ENCODE peak calls at places on chromosome 15, in four cellular contexts. C, P, D and O are unnamed samples.

GRCh38 chr15:90187257-90187868 is 13.8 kb upstream of the SEMA4B start:
- DNase-seq in C (no peak), P (no peak), D (no peak), O (no peak)

GRCh38 chr15:70584441-70584837 is 178.9 kb downstream of the UACA start:
- DNase-seq in C (no peak), P (no peak), D (no peak), O (no peak)

GRCh38 chr15:89057506-89058133 is 30.6 kb upstream of the ABHD2 start:
- DNase-seq in C (peak; percentile 60), P (peak; percentile 93), D (peak; percentile 95), O (peak; percentile 88)

GRCh38 chr15:71730277-71731144 is 79.8 kb upstream of the NR2E3 start:
- DNase-seq in C (no peak), P (peak; percentile 63), D (peak; percentile 40), O (peak; percentile 71)

GRCh38 chr15:91133511-91133910 is 33.5 kb downstream of the SV2B start:
- DNase-seq in C (no peak), P (no peak), D (peak; percentile 34), O (no peak)

GRCh38 chr15:54007256-54007655 is 29.0 kb downstream of the UNC13C start:
- DNase-seq in C (no peak), P (no peak), D (no peak), O (no peak)

GRCh38 chr15:66293419-66294156 is at the start of gene DIS3L:
- DNase-seq in C (no peak), P (peak; percentile 89), D (peak; percentile 62), O (peak; percentile 91)

GRCh38 chr15:30671309-30671708 is 45.4 kb downstream of the ARHGAP11B start:
- DNase-seq in C (no peak), P (no peak), D (no peak), O (no peak)

DNA sequence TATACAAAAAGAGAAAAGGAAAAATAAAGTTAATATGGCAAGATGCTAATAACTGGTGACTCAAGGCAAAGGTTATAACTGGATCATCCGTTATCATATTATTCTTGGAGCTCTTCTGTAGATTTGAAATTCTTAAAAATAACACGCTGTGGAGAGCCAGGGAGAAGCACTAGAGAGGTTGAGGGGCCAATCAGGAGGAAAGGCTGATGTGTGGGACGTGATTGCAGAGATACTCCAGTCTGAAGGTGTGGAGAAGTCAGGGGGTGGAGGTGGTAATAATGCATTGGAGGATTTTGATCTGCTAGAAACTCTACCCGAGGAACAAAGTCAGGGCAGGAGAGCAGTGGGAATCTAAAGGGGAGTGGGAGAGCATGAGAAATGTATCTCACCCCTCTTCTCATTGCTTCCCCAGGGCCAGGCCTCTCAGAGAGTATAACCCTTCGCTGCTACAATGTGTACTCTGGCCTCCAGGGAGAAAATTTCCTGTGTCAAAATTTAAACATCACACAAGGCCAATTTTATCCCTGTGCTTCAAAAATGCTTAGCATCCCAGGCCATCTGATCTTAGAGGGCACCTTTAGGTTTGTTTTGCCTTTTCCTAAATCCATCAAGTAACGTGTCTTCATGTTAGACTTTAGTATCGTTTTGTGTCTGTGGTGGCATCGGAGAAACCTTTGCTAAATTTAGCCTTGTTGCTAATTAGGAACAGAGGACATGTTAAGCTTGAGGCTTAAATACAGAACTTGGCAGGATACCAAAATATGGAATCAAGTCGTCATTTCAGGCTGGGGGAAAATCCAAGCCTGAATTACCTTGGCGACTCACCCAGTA is 211.4 kb upstream of the SEMA6D start:
- DNase-seq in C (no peak), P (no peak), D (no peak), O (peak; percentile 25)
- TF ChIP-seq TEAD4 in C (no peak), P (no peak), D (no peak), O (no peak)

GRCh38 chr15:29034151-29034550 is 148.4 kb downstream of the APBA2 start:
- DNase-seq in C (no peak), P (no peak), D (no peak), O (no peak)
- TF ChIP-seq TEAD4 in C (no peak), P (no peak), D (no peak), O (no peak)

DNA sequence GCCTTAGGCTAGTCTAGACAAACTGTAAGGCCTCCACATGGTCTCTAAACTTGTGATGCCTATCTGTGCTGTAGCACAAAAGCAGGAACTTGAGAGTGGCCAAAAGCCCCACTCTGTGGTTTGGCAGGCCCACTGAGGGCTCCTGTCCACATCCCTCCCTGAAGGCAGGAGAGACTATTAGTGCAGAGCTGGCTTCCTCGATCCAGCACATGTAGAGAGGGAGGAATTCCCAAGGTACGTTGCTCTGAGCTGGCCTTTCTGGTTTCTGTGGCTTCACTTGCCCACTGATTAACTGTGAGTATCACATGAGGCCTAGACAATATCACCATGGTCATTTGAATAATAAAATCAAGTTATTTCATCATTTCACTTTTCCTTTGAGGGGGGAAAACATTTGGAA is 90.6 kb downstream of the POLR2M start:
- DNase-seq in C (no peak), P (no peak), D (no peak), O (no peak)
- TF ChIP-seq TEAD4 in C (no peak), P (no peak), D (no peak), O (no peak)

DNA sequence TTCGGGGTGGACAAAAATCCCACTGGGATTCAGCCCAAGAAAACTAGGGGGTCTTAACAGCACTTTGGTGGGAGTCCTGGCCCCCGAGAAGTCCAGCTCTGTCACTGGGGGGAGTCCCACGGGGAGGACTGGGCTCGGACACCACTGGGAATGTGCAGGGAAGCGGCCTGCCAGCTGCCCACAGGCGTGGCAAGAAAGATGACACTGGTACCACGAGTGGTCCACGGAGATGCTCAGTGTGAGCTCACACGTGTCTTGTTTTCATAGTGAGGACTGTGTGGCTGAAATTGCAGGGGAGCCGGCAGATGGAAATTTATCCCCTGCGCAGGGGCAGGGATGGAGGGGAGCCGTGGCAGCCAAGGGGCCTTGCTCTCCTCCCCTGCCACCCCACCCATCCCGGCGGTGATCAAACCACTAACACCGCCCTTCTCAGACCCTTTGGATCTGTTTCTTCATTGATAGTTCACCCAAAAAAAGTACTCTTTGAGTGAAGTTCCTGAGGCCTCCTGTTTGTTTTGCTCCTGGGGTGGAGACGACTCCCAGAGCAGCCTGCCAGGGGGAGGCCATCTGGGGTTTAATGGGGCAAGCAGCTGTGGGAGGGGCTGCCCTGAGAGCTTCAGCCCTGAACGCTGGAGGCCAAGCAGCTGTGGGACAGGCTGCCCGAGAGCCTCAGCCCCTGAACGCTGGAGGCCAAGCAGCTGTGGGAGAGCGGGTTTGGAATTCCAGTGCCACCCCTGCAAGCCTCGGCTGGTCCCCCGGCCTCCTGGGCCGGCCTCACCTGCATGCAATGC is 130.9 kb downstream of the LRRK1 start:
- DNase-seq in C (no peak), P (no peak), D (no peak), O (peak; percentile 50)
- TF ChIP-seq TEAD4 in C (no peak), P (no peak), D (no peak), O (no peak)

GRCh38 chr15:33022629-33023028 is 171.9 kb downstream of the FMN1 start:
- DNase-seq in C (no peak), P (no peak), D (peak; percentile 54), O (peak; percentile 44)
- TF ChIP-seq TEAD4 in C (no peak), P (no peak), D (no peak), O (no peak)

DNA sequence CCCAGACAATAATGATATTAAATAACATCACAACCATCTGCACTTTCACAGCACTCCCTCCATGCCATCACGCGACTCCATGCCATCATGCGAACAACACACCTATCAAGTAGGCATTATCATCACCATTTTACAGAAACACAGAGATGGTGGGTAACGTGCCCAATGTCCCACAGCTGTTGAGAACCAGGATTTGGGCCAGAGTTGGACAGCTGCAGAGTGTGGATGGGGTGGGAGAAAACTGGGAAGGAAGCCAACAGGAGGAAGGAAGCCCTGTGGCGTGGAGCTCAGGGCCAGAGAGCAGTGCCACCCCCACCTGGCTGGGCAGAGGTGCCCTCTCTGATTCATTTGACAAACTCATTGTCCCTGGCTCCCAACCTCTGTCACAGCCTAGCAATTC is 29.0 kb downstream of the RBPMS2 start:
- DNase-seq in C (no peak), P (no peak), D (no peak), O (no peak)
- TF ChIP-seq TEAD4 in C (no peak), P (no peak), D (no peak), O (no peak)

GRCh38 chr15:67836955-67837354 is 2.9 kb downstream of the RNU6-1 start:
- DNase-seq in C (no peak), P (no peak), D (no peak), O (no peak)

GRCh38 chr15:67839358-67839928 is 402 bp downstream of the RNU6-1 start:
- DNase-seq in C (no peak), P (peak; percentile 58), D (no peak), O (peak; percentile 76)

GRCh38 chr15:67839929-67840746 is at the start of gene RNU6-1:
- DNase-seq in C (no peak), P (peak; percentile 93), D (peak; percentile 83), O (peak; percentile 94)

GRCh38 chr15:67840747-67841634 is 1.1 kb upstream of the RNU6-1 start:
- DNase-seq in C (no peak), P (no peak), D (no peak), O (peak; percentile 75)

GRCh38 chr15:67838789-67839332 is 984 bp downstream of the RNU6-1 start:
- DNase-seq in C (no peak), P (no peak), D (peak; percentile 83), O (peak; percentile 75)
- TF ChIP-seq TEAD4 in C (peak; percentile 56), P (no peak), D (no peak), O (no peak)